ENCODE peak calls at places on chromosomes 1 and 21, in nine cellular contexts. R, M, N, Y, J, W, Q, E and L are unnamed samples.

GRCh38 chr1:199909137-199909536 is 118.4 kb upstream of the NR5A2 start:
- DNase-seq in J (no peak), Y (no peak), R (no peak), Q (no peak), N (no peak), M (peak), E (no peak), W (no peak), L (no peak)

GRCh38 chr21:45923146-45923545 is 58.4 kb upstream of the COL6A1 start:
- DNase-seq in M (peak), W (peak), Q (no peak), Y (peak), E (peak), J (peak), R (peak), N (peak), L (peak)

GRCh38 chr1:10676987-10677386 is 119.5 kb downstream of the CASZ1 start:
- DNase-seq in J (no peak), Q (no peak), E (no peak), R (peak), M (no peak), Y (no peak), N (no peak), W (no peak), L (no peak)

GRCh38 chr1:109493227-109493626 is 667 bp upstream of the CYB561D1 start:
- DNase-seq in N (no peak), E (no peak), M (no peak), Q (no peak), R (no peak), J (no peak), W (no peak), Y (no peak), L (no peak)

GRCh38 chr1:29962831-29963247 is 726.5 kb downstream of the PTPRU start:
- DNase-seq in W (no peak), M (no peak), R (no peak), E (no peak), N (no peak), Y (no peak), Q (no peak), J (no peak), L (no peak)

GRCh38 chr1:158117854-158118691 is 62.6 kb upstream of the CD1D start:
- DNase-seq in W (peak), J (peak), M (peak), R (no peak), N (peak), Q (peak), E (no peak), Y (peak), L (peak)

GRCh38 chr1:26094677-26095383 is 16.8 kb upstream of the PDIK1L start:
- DNase-seq in E (peak), N (no peak), Y (no peak), M (peak), R (peak), Q (no peak), J (no peak), W (no peak), L (no peak)

GRCh38 chr1:95002657-95003432 is 69.9 kb downstream of the ALG14 start:
- DNase-seq in Q (no peak), M (peak), Y (no peak), R (no peak), W (no peak), N (no peak), J (no peak), E (no peak), L (no peak)